ENCODE peak calls at places on chromosomes 16 and 17, in five cellular contexts. V is H9, F is MM.1S, Z is colonic mucosa, X is fibroblast of lung. T is an unnamed sample.

GRCh38 chr17:66400698-66401097 is 98.3 kb downstream of the PRKCA start:
- DNase-seq in Z (no peak), X (no peak), F (peak; percentile 18), V (no peak), T (no peak)

GRCh38 chr16:85720319-85720637 is 30.6 kb downstream of the C16orf74 start:
- DNase-seq in V (no peak), Z (peak; percentile 52), X (no peak), F (no peak), T (peak; percentile 86)

GRCh38 chr17:76134911-76135809 is 5.9 kb downstream of the FOXJ1 start:
- DNase-seq in F (no peak), V (peak; percentile 88), Z (no peak), X (no peak), T (no peak)

GRCh38 chr17:10127819-10128375 is 70.5 kb downstream of the GAS7 start:
- DNase-seq in Z (peak; percentile 61), V (no peak), X (peak; percentile 94), F (no peak), T (no peak)

GRCh38 chr16:59113009-59113408 is 378.9 kb upstream of the GOT2 start:
- DNase-seq in F (no peak), X (no peak), V (no peak), Z (no peak), T (no peak)

GRCh38 chr17:46979023-46979870 is at the start of gene RPRML:
- DNase-seq in X (no peak), V (peak; percentile 77), F (peak; percentile 18), Z (peak; percentile 32), T (peak; percentile 14)

GRCh38 chr16:212999-213398 is 16.2 kb downstream of the LUC7L start:
- DNase-seq in Z (no peak), X (no peak), F (no peak), V (no peak), T (no peak)

GRCh38 chr17:27533874-27534815 is 77.9 kb downstream of the KSR1 start:
- DNase-seq in Z (no peak), X (peak; percentile 96), F (no peak), V (peak; percentile 63), T (peak; percentile 57)

GRCh38 chr16:88924834-88925539 is 52.0 kb downstream of the CBFA2T3 start:
- DNase-seq in V (peak; percentile 79), F (no peak), Z (no peak), X (peak; percentile 59), T (peak; percentile 68)

GRCh38 chr17:32793841-32794240 is 83.1 kb downstream of the MYO1D start:
- DNase-seq in X (no peak), V (no peak), F (no peak), Z (no peak), T (no peak)

GRCh38 chr17:78374631-78375274 is 3.7 kb upstream of the PGS1 start:
- DNase-seq in F (no peak), X (peak; percentile 73), V (peak; percentile 77), Z (no peak), T (no peak)

GRCh38 chr16:11698271-11698689 is 30.0 kb downstream of the SNN start:
- DNase-seq in V (no peak), F (no peak), X (no peak), Z (no peak), T (peak; percentile 61)

GRCh38 chr17:6075845-6076244 is 5.7 kb downstream of the WSCD1 start:
- DNase-seq in V (no peak), X (no peak), F (no peak), Z (no peak), T (no peak)

GRCh38 chr17:1289695-1290094 is 10.2 kb downstream of the TRARG1 start:
- DNase-seq in V (no peak), X (no peak), F (no peak), Z (no peak), T (peak; percentile 40)

GRCh38 chr17:68301438-68301959 is 10.2 kb downstream of the ARSG start:
- DNase-seq in X (no peak), V (no peak), Z (no peak), F (no peak), T (no peak)

GRCh38 chr17:9456265-9456664 is 119.4 kb downstream of the STX8 start:
- DNase-seq in F (peak; percentile 61), X (peak; percentile 7), V (no peak), Z (peak; percentile 21), T (no peak)

GRCh38 chr16:14965328-14965727 is 9.5 kb upstream of the PDXDC1 start:
- DNase-seq in V (no peak), X (no peak), Z (no peak), F (no peak), T (no peak)

GRCh38 chr16:75064403-75065148 is 52.0 kb downstream of the LDHD start:
- DNase-seq in F (no peak), V (no peak), Z (peak; percentile 77), X (no peak), T (no peak)

GRCh38 chr17:57422574-57423164 is 166.3 kb downstream of the MSI2 start:
- DNase-seq in F (no peak), V (no peak), Z (no peak), X (peak; percentile 38), T (peak; percentile 75)

GRCh38 chr17:68356520-68356919 is 65.2 kb downstream of the ARSG start:
- DNase-seq in F (no peak), V (no peak), X (no peak), Z (peak; percentile 23), T (no peak)

GRCh38 chr17:11545696-11546095 is 52.6 kb upstream of the DNAH9 start:
- DNase-seq in Z (no peak), F (no peak), X (no peak), V (no peak), T (no peak)

GRCh38 chr17:71638668-71639067 is 482.2 kb upstream of the SOX9 start:
- DNase-seq in X (no peak), V (no peak), Z (no peak), F (no peak), T (no peak)

GRCh38 chr16:9602201-9602600 is 510.8 kb downstream of the HAPSTR1 start:
- DNase-seq in V (no peak), Z (no peak), F (no peak), X (no peak), T (no peak)

GRCh38 chr17:75124041-75124818 is 7.3 kb downstream of the NT5C start:
- DNase-seq in Z (peak; percentile 96), F (no peak), V (no peak), X (peak; percentile 65), T (peak; percentile 98)

DNA sequence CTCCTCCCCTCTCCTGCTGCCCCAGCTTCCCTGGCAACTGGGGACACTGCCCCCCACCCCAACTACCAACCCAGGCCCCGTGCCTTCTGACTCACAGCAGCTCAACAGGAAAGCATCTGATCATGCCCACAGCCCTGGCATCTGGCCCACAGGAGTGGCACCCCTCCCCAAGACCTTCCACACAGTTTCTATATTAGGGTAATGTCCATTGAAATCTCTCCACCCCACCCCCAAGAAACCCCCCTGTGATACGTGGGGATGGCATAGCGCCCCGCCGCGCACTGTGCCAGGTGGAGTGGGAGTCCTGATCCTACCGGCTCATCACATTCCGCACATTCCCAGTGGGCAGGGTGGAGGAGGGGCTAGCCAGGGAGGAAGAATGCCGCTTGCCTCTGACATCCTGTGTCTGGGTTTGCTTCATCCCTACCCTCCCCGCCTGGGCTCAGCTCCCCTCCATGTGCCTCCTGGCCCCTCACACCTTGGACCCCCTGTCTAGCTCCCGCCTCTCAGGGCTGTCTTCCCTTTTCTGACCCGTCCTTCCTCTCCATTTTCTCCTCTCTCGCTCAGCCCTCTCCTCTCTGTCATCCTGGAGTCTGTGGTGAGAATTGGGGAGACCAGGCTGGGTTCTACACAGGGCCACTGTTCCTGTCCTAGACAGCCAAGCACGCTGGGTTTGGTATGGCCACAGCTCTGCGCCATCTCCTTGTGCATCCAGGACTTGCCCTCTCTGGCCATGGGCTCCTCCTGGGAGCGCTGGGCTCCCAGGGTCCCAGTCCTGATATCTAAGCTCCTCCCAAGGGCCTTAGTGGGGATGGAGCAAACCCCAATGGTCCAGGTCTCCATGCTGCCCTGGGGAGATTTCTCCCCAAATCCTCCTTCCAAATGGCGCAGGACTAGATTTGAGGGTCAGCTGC is 27.4 kb upstream of the ITGA3 start:
- DNase-seq in F (no peak), Z (no peak), V (peak; percentile 83), X (peak; percentile 63), T (peak; percentile 97)
- H3K9ac ChIP-seq in F (no peak overlapping the region), Z (no peak overlapping the region), V (no peak overlapping the region), X (no peak overlapping the region), T (peak overlapping the region; percentile 68)

GRCh38 chr17:20051624-20052023 is 42.5 kb downstream of the SPECC1 start:
- DNase-seq in X (no peak), Z (no peak), V (no peak), F (no peak), T (no peak)
- H3K4me1 ChIP-seq in X (no peaks in the 10 kb centered on the region), Z (no peaks in the 10 kb centered on the region), V (peaks cover 1% of the 10 kb centered on the region), F (no peaks in the 10 kb centered on the region), T (no peaks in the 10 kb centered on the region)

GRCh38 chr17:2635241-2635640 is 41.8 kb downstream of the PAFAH1B1 start:
- DNase-seq in Z (no peak), X (no peak), V (no peak), F (no peak), T (no peak)

GRCh38 chr17:2634361-2634960 is 41.0 kb downstream of the PAFAH1B1 start:
- DNase-seq in X (no peak), F (no peak), V (peak; percentile 49), Z (peak; percentile 44), T (peak; percentile 83)

GRCh38 chr17:2636169-2636930 is 42.9 kb downstream of the PAFAH1B1 start:
- DNase-seq in X (no peak), Z (no peak), F (no peak), V (no peak), T (no peak)

GRCh38 chr17:2635675-2636074 is 42.2 kb downstream of the PAFAH1B1 start:
- DNase-seq in Z (no peak), V (no peak), X (no peak), F (no peak), T (no peak)

DNA sequence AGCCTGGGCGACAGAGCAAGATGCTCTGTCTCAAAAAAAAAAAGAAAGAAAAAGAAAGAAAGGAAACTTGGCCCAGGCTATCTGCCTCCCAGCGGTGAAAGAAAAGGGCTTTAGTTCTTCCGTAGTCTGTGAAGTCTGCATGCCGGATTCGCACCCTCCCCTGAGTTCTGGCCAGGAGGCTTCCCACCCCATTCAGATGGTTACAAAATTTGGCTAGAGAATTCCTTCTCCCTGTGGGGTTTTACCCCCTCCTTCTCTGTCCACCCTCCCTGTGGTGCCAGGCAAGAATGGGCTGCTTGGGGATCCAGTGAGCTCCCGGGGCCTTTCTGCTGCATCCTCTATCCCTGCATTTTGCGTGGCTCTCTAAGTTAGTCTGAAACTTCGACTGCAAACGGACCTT is 37.8 kb downstream of the PAFAH1B1 start:
- DNase-seq in F (no peak), V (no peak), Z (no peak), X (no peak), T (peak; percentile 14)
- TF ChIP-seq CTCF in F (no peak), V (no peak), Z (no peak), X (no peak), T (peak; percentile 9)

GRCh38 chr16:30351586-30352419 is 3.3 kb downstream of the CD2BP2 start:
- DNase-seq in V (no peak), F (no peak), Z (peak; percentile 46), X (peak; percentile 96), T (peak; percentile 37)
- H3K9ac ChIP-seq in V (no peak overlapping the region), F (no peak overlapping the region), Z (peak overlapping the region; percentile 30), X (peak overlapping the region; percentile 8), T (no peak overlapping the region)